ENCODE peak calls at places on chromosomes 4 and X, in seven cellular contexts. M is central memory CD4-positive, alpha-beta T cell; A is activated naive CD8-positive, alpha-beta T cell treated with anti-CD3 and anti-CD28 coated beads for 36 hours; P is fibroblast of the aortic adventitia; X is AG20443; I is nucleus accumbens; E is T follicular helper cell. F is an unnamed sample.

GRCh38 chr4:98939892-98940298 is 11.0 kb upstream of the EIF4E start:
- DNase-seq in I (no peak), X (peak), P (peak), E (no peak), M (peak), A (no peak), F (peak)

GRCh38 chr4:40940317-40940720 is 190.6 kb downstream of the NSUN7 start:
- DNase-seq in A (no peak), P (peak), E (no peak), M (no peak), X (no peak), I (no peak), F (peak)

GRCh38 chr4:169398294-169398693 is 127.5 kb upstream of the SH3RF1 start:
- DNase-seq in P (peak), X (peak), I (no peak), E (no peak), A (no peak), M (no peak), F (peak)

GRCh38 chrX:46341767-46342322 is 203.4 kb downstream of the ZNF674 start:
- DNase-seq in P (no peak), M (no peak), X (no peak), E (no peak), A (no peak), I (no peak), F (no peak)

GRCh38 chr4:184448828-184449227 is 25.5 kb downstream of the IRF2 start:
- DNase-seq in M (no peak), A (peak), I (no peak), X (peak), E (no peak), P (peak), F (peak)

GRCh38 chr4:113094802-113095201 is 45.3 kb downstream of the ANK2 start:
- DNase-seq in I (no peak), M (no peak), P (peak), X (peak), A (no peak), E (no peak), F (peak)

GRCh38 chrX:87425618-87426017 is 92.0 kb upstream of the KLHL4 start:
- DNase-seq in P (no peak), X (no peak), M (no peak), A (no peak), E (no peak), I (no peak), F (no peak)

GRCh38 chr4:8232748-8233147 is 33.7 kb downstream of the SH3TC1 start:
- DNase-seq in P (no peak), I (no peak), M (no peak), A (no peak), E (no peak), X (no peak), F (no peak)

GRCh38 chr4:70746179-70746839 is 24.5 kb downstream of the RUFY3 start:
- DNase-seq in P (peak), E (no peak), M (no peak), X (no peak), I (no peak), A (no peak), F (peak)

GRCh38 chrX:8820910-8821527 is 19.8 kb upstream of the FAM9A start:
- DNase-seq in P (no peak), I (no peak), A (no peak), M (no peak), E (no peak), X (no peak), F (peak)

GRCh38 chrX:118627084-118627758 is 100.2 kb upstream of the IL13RA1 start:
- DNase-seq in I (no peak), E (no peak), P (no peak), M (no peak), X (no peak), A (no peak), F (peak)

GRCh38 chrX:30589146-30589888 is 11.8 kb upstream of the TASL start:
- DNase-seq in X (no peak), E (no peak), I (no peak), M (no peak), A (no peak), P (no peak), F (no peak)

GRCh38 chrX:81957900-81958545 is 756.1 kb downstream of the SH3BGRL start:
- DNase-seq in P (no peak), X (no peak), E (no peak), M (peak), A (no peak), I (no peak), F (peak)

GRCh38 chr4:1316537-1317168 is 27.0 kb downstream of the MAEA start:
- DNase-seq in P (no peak), M (no peak), I (no peak), E (no peak), A (no peak), X (no peak), F (no peak)

GRCh38 chr4:31370866-31371465 is 650.8 kb downstream of the PCDH7 start:
- DNase-seq in X (peak), M (no peak), E (no peak), I (no peak), P (peak), A (no peak), F (peak)

GRCh38 chr4:88736264-88736663 is 38.6 kb upstream of the NAP1L5 start:
- DNase-seq in P (no peak), A (no peak), I (no peak), M (no peak), E (no peak), X (no peak), F (no peak)

GRCh38 chr4:9987749-9988346 is 33.4 kb downstream of the SLC2A9 start:
- DNase-seq in M (no peak), X (no peak), A (no peak), E (no peak), P (no peak), I (no peak), F (no peak)

GRCh38 chrX:129077384-129077783 is 445.9 kb downstream of the SMARCA1 start:
- DNase-seq in P (no peak), I (no peak), A (no peak), E (no peak), X (no peak), M (no peak), F (no peak)

GRCh38 chrX:134716620-134717012 is 58.3 kb upstream of the PLAC1 start:
- DNase-seq in X (no peak), M (no peak), A (no peak), E (no peak), I (no peak), P (no peak), F (no peak)

GRCh38 chr4:100188829-100189228 is 1.4 kb downstream of the DDIT4L start:
- DNase-seq in A (no peak), M (no peak), I (no peak), X (no peak), E (no peak), P (no peak), F (no peak)

GRCh38 chr4:16707874-16708273 is 190.6 kb downstream of the LDB2 start:
- DNase-seq in A (no peak), X (peak), E (no peak), M (no peak), P (peak), I (no peak), F (peak)

F was measured in GM23248.